ENCODE peak calls at places on chromosomes 5 and 9, in four cellular contexts. V is HepG2, E is K562, K is GM12878. X is an unnamed sample.

GRCh38 chr5:147168578-147169327 is 66.1 kb upstream of the STK32A start:
- DNase-seq in V (peak; percentile 77), E (no peak), K (no peak), X (no peak)

GRCh38 chr5:9895305-9895650 is 265.1 kb upstream of the TAS2R1 start:
- DNase-seq in V (no peak), E (no peak), K (no peak), X (no peak)

GRCh38 chr5:160390787-160391696 is 8.8 kb downstream of the FAM200C start:
- DNase-seq in V (peak; percentile 23), E (no peak), K (no peak), X (no peak)

GRCh38 chr9:120563044-120563443 is 16.9 kb downstream of the CDK5RAP2 start:
- DNase-seq in V (no peak), E (peak; percentile 15), K (no peak), X (no peak)

GRCh38 chr5:38420691-38421395 is 135.6 kb downstream of the LIFR start:
- DNase-seq in V (peak; percentile 54), E (peak; percentile 46), K (no peak), X (no peak)

GRCh38 chr9:73200694-73201432 is 49.2 kb downstream of the ANXA1 start:
- DNase-seq in V (peak; percentile 33), E (no peak), K (no peak), X (no peak)

GRCh38 chr5:58208674-58209073 is 251.2 kb downstream of the PLK2 start:
- DNase-seq in V (no peak), E (no peak), K (no peak), X (no peak)

GRCh38 chr9:96417610-96418073 is 528 bp downstream of the ZNF367 start:
- DNase-seq in V (no peak), E (no peak), K (no peak), X (no peak)

GRCh38 chr9:33425128-33425533 is 22.3 kb downstream of the AQP3 start:
- DNase-seq in V (peak; percentile 55), E (no peak), K (no peak), X (no peak)

GRCh38 chr5:63877961-63878360 is 84.3 kb downstream of the HTR1A start:
- DNase-seq in V (no peak), E (no peak), K (no peak), X (no peak)

GRCh38 chr9:37128051-37128450 is 7.7 kb downstream of the ZCCHC7 start:
- DNase-seq in V (no peak), E (no peak), K (no peak), X (no peak)

DNA sequence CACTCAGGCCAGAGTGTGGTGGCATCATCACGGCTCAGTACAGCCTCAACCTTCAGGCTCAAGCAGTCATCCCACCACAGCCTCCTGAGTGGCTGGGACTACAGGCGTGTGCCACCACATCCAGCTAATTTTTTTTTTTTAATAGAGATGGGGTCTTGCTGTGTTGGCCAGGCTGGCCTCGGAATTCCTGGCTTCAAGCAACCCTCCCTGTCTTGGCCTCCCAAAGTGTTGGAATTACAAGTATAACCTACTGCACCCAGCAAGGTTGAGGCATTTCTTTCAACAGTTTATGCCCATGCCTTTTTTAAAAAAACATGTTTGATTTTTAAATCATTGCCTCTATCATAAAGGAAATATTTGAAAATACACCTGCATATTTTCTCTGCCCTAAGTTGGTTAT is 2.8 kb downstream of the RARS1 start:
- DNase-seq in V (no peak), E (no peak), K (no peak), X (no peak)
- H3K79me2 ChIP-seq in V (peaks cover 33% of the 10 kb centered on the region), E (peaks cover 26% of the 10 kb centered on the region), K (peaks cover 28% of the 10 kb centered on the region), X (no peaks in the 10 kb centered on the region)

GRCh38 chr9:4099961-4100360 is 199.9 kb downstream of the GLIS3 start:
- DNase-seq in V (no peak), E (no peak), K (no peak), X (no peak)
- TF ChIP-seq CBX5 in V (no peak), E (no peak), K (no peak), X (no peak)

GRCh38 chr5:14861123-14861757 is 10.3 kb downstream of the ANKH start:
- DNase-seq in V (no peak), E (no peak), K (no peak), X (no peak)

GRCh38 chr5:14859150-14859549 is 12.4 kb downstream of the ANKH start:
- DNase-seq in V (no peak), E (no peak), K (no peak), X (no peak)

GRCh38 chr5:14859980-14860379 is 11.6 kb downstream of the ANKH start:
- DNase-seq in V (no peak), E (no peak), K (no peak), X (no peak)

GRCh38 chr5:14864181-14864812 is 7.3 kb downstream of the ANKH start:
- DNase-seq in V (no peak), E (no peak), K (no peak), X (no peak)

GRCh38 chr5:14863105-14863504 is 8.5 kb downstream of the ANKH start:
- DNase-seq in V (no peak), E (no peak), K (no peak), X (no peak)
- H3K79me2 ChIP-seq in V (peaks cover 40% of the 10 kb centered on the region), E (no peaks in the 10 kb centered on the region), K (no peaks in the 10 kb centered on the region), X (no peaks in the 10 kb centered on the region)

GRCh38 chr9:77475641-77476473 is 172.3 kb downstream of the GNA14 start:
- DNase-seq in V (no peak), E (no peak), K (no peak), X (no peak)
- TF ChIP-seq CBX5 in V (no peak), E (no peak), K (no peak), X (no peak)

GRCh38 chr9:130013326-130013725 is 29.7 kb downstream of the FNBP1 start:
- DNase-seq in V (no peak), E (no peak), K (no peak), X (no peak)

GRCh38 chr9:130018260-130018659 is 24.7 kb downstream of the FNBP1 start:
- DNase-seq in V (no peak), E (no peak), K (no peak), X (no peak)

GRCh38 chr9:130017035-130017909 is 25.7 kb downstream of the FNBP1 start:
- DNase-seq in V (no peak), E (no peak), K (no peak), X (no peak)

GRCh38 chr9:130010151-130010988 is 32.6 kb downstream of the FNBP1 start:
- DNase-seq in V (no peak), E (no peak), K (no peak), X (no peak)

DNA sequence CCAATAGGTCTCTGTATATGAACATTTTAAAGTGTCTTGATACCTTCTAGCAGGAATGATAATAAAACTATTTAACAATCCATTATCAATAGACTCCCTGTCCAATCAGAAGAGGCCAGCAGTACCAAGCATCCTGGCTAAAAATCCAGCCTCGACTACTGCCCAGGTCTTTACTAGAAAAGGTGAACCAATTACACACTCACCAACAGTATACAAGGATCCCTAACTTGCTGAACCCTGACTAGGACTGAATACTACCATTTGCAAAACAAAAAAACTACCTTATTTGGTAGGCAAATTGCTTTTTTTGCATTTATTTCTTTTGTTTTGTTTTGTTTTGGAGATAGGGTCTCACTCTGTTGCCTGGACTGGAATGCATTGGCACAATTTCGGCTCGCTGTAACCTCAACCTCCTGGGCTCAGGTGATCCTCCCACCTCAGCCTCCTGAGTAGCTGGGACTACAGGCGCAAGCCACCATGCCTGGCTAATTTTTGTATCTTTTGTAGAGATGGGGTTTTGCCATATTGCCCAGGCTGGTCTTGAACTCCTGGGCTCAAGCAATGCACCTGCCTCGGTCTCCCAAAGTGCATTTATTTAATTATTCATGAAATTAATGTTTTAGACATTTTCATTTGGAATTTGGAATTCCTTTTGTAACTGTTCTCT is 27.5 kb downstream of the FNBP1 start:
- DNase-seq in V (no peak), E (no peak), K (no peak), X (no peak)
- H3K79me2 ChIP-seq in V (peaks cover 11% of the 10 kb centered on the region), E (no peaks in the 10 kb centered on the region), K (peaks cover 97% of the 10 kb centered on the region), X (no peaks in the 10 kb centered on the region)

GRCh38 chr9:5263568-5264218 is 32.5 kb downstream of the INSL4 start:
- DNase-seq in V (peak; percentile 15), E (no peak), K (no peak), X (no peak)
- TF ChIP-seq CBX5 in V (no peak), E (no peak), K (no peak), X (no peak)

GRCh38 chr9:136192289-136193126 is 12.4 kb downstream of the LHX3 start:
- DNase-seq in V (no peak), E (no peak), K (no peak), X (no peak)
- H3K79me2 ChIP-seq in V (no peaks in the 10 kb centered on the region), E (no peaks in the 10 kb centered on the region), K (no peaks in the 10 kb centered on the region), X (no peaks in the 10 kb centered on the region)

X was measured in H1.